ENCODE peak calls at places on chromosome 1, in seven cellular contexts. S is neural progenitor cell; V is effector memory CD4-positive, alpha-beta T cell; B is aorta; T is Panc1; O is mesendoderm; G is GM23338. N is an unnamed sample.

GRCh38 chr1:10755977-10756521 is 40.4 kb downstream of the CASZ1 start:
- DNase-seq in V (peak), T (no peak), S (no peak), G (no peak), O (no peak), B (no peak), N (peak)

GRCh38 chr1:202798792-202799331 is 9.4 kb downstream of the KDM5B start:
- DNase-seq in S (no peak), T (no peak), V (no peak), O (no peak), G (no peak), B (no peak), N (peak)

GRCh38 chr1:215970406-215970805 is 403.3 kb downstream of the KCTD3 start:
- DNase-seq in B (no peak), G (no peak), T (no peak), V (no peak), O (peak), S (no peak), N (no peak)

GRCh38 chr1:200296091-200296661 is 113.7 kb downstream of the ZNF281 start:
- DNase-seq in S (no peak), T (no peak), O (no peak), V (no peak), B (no peak), G (no peak), N (no peak)

GRCh38 chr1:25695066-25695990 is 78.7 kb downstream of the MAN1C1 start:
- DNase-seq in T (no peak), G (peak), V (no peak), S (peak), B (peak), O (peak), N (peak)

GRCh38 chr1:10068605-10069294 is 36.0 kb downstream of the UBE4B start:
- DNase-seq in S (peak), V (no peak), G (peak), T (no peak), B (no peak), O (peak), N (no peak)

GRCh38 chr1:165381745-165382530 is 25.4 kb upstream of the LMX1A start:
- DNase-seq in T (no peak), G (no peak), S (no peak), B (no peak), O (no peak), V (no peak), N (no peak)

GRCh38 chr1:2497891-2498290 is 21.8 kb downstream of the PLCH2 start:
- DNase-seq in O (no peak), V (no peak), G (no peak), T (no peak), S (no peak), B (no peak), N (no peak)

GRCh38 chr1:59393211-59394180 is 96.6 kb downstream of the FGGY start:
- DNase-seq in V (no peak), S (peak), B (peak), T (no peak), O (peak), G (peak), N (peak)

GRCh38 chr1:30706528-30706927 is 16.9 kb downstream of the MATN1 start:
- DNase-seq in G (no peak), S (no peak), O (no peak), T (no peak), V (no peak), B (peak), N (no peak)

GRCh38 chr1:63418101-63418500 is 50.7 kb downstream of the ALG6 start:
- DNase-seq in O (no peak), B (no peak), V (no peak), G (no peak), T (no peak), S (no peak), N (no peak)

GRCh38 chr1:156392427-156392826 is 23.4 kb downstream of the RHBG start:
- DNase-seq in G (peak), T (no peak), V (no peak), O (no peak), S (peak), B (no peak), N (peak)
- H3K4me3 ChIP-seq in G (peak), T (no peak), V (no peak), O (no peak), S (peak), B (no peak), N (no peak)

GRCh38 chr1:236284291-236284711 is 2.5 kb upstream of the ERO1B start:
- DNase-seq in S (peak), G (peak), B (no peak), V (no peak), O (no peak), T (no peak), N (no peak)
- H3K27ac ChIP-seq in S (no peak), G (no peak), B (no peak), V (no peak), O (no peak), T (peak), N (no peak)

GRCh38 chr1:20662110-20662475 is 924 bp upstream of the DDOST start:
- DNase-seq in O (no peak), G (no peak), T (no peak), B (no peak), S (no peak), V (no peak), N (no peak)
- H3K4me3 ChIP-seq in O (peak), G (peak), T (peak), B (peak), S (peak), V (peak), N (peak)

DNA sequence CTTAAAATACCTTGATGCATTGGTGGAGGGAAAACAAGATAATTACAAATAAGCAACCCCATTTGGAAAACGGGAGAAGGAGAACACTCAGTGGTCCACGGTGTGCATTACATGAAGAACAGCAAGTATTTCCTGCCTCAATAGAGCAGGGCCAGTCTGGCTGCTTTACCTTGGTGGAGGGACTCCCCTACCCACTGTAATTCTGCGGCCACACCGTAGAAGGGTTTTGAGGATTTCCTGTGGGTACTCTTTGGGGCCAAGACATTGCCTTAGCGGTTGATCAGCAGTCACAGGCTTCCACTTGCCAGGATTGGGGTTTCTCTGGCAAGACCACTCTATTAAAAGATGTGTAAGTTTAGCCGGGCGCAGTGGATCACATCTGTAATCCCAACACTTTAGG is 16.3 kb upstream of the TMEM54 start:
- DNase-seq in O (no peak), S (no peak), B (no peak), G (no peak), T (no peak), V (no peak), N (no peak)
- H3K27ac ChIP-seq in O (no peak), S (no peak), B (no peak), G (no peak), T (no peak), V (no peak), N (no peak)